ENCODE peak calls at places on chromosomes 11 and 22, in five cellular contexts. One of them, this sample, is unnamed.

GRCh38 chr11:2912498-2912897 is 16.7 kb downstream of the PHLDA2 start:
- DNase-seq in astrocyte of the spinal cord: peak
- DNase-seq in AML-193: no peak
- DNase-seq in thoracic aorta: no peak
- DNase-seq in psoas muscle: no peak
- DNase-seq in this sample: no peak

GRCh38 chr11:64502634-64503033 is 88.4 kb upstream of the SLC22A12 start:
- DNase-seq in astrocyte of the spinal cord: no peak
- DNase-seq in AML-193: no peak
- DNase-seq in thoracic aorta: no peak
- DNase-seq in psoas muscle: no peak
- DNase-seq in this sample: no peak

GRCh38 chr11:4714300-4714699 is 9.7 kb downstream of the MMP26 start:
- DNase-seq in astrocyte of the spinal cord: no peak
- DNase-seq in AML-193: no peak
- DNase-seq in thoracic aorta: no peak
- DNase-seq in psoas muscle: no peak
- DNase-seq in this sample: no peak

GRCh38 chr22:26835929-26836528 is 178.6 kb downstream of the MIAT start:
- DNase-seq in astrocyte of the spinal cord: peak
- DNase-seq in AML-193: peak
- DNase-seq in thoracic aorta: no peak
- DNase-seq in psoas muscle: no peak
- DNase-seq in this sample: peak

GRCh38 chr11:88345949-88346348 is 8.4 kb upstream of the CTSC start:
- DNase-seq in astrocyte of the spinal cord: no peak
- DNase-seq in AML-193: no peak
- DNase-seq in thoracic aorta: no peak
- DNase-seq in psoas muscle: no peak
- DNase-seq in this sample: no peak

GRCh38 chr11:35579557-35580396 is 38.5 kb upstream of the FJX1 start:
- DNase-seq in astrocyte of the spinal cord: peak
- DNase-seq in AML-193: peak
- DNase-seq in thoracic aorta: no peak
- DNase-seq in psoas muscle: no peak
- DNase-seq in this sample: no peak

GRCh38 chr11:727859-728748 is 19.2 kb upstream of the TALDO1 start:
- DNase-seq in astrocyte of the spinal cord: peak
- DNase-seq in AML-193: peak
- DNase-seq in thoracic aorta: peak
- DNase-seq in psoas muscle: peak
- DNase-seq in this sample: peak

GRCh38 chr22:27801616-27802388 is at the start of gene MN1:
- DNase-seq in astrocyte of the spinal cord: peak
- DNase-seq in AML-193: no peak
- DNase-seq in thoracic aorta: no peak
- DNase-seq in psoas muscle: peak
- DNase-seq in this sample: peak

GRCh38 chr11:61075891-61076290 is 26.4 kb upstream of the CD5 start:
- DNase-seq in astrocyte of the spinal cord: peak
- DNase-seq in AML-193: no peak
- DNase-seq in thoracic aorta: no peak
- DNase-seq in psoas muscle: no peak
- DNase-seq in this sample: no peak

GRCh38 chr11:85961930-85962363 is 106.8 kb downstream of the CCDC83 start:
- DNase-seq in astrocyte of the spinal cord: peak
- DNase-seq in AML-193: no peak
- DNase-seq in thoracic aorta: no peak
- DNase-seq in psoas muscle: no peak
- DNase-seq in this sample: no peak

GRCh38 chr11:2694495-2694894 is 5.3 kb downstream of the KCNQ1OT1 start:
- DNase-seq in astrocyte of the spinal cord: no peak
- DNase-seq in AML-193: no peak
- DNase-seq in thoracic aorta: no peak
- DNase-seq in psoas muscle: no peak
- DNase-seq in this sample: no peak

GRCh38 chr22:37088108-37088605 is 21.4 kb downstream of the TMPRSS6 start:
- DNase-seq in astrocyte of the spinal cord: no peak
- DNase-seq in AML-193: no peak
- DNase-seq in thoracic aorta: no peak
- DNase-seq in psoas muscle: no peak
- DNase-seq in this sample: peak

GRCh38 chr11:104442320-104442719 is 278.4 kb upstream of the PDGFD start:
- DNase-seq in astrocyte of the spinal cord: no peak
- DNase-seq in AML-193: peak
- DNase-seq in thoracic aorta: no peak
- DNase-seq in psoas muscle: no peak
- DNase-seq in this sample: no peak

GRCh38 chr22:47159592-47159991 is 397.1 kb downstream of the TBC1D22A start:
- DNase-seq in astrocyte of the spinal cord: no peak
- DNase-seq in AML-193: no peak
- DNase-seq in thoracic aorta: no peak
- DNase-seq in psoas muscle: no peak
- DNase-seq in this sample: no peak

GRCh38 chr11:12556788-12557384 is 117.3 kb upstream of the TEAD1 start:
- DNase-seq in astrocyte of the spinal cord: peak
- DNase-seq in AML-193: no peak
- DNase-seq in thoracic aorta: peak
- DNase-seq in psoas muscle: peak
- DNase-seq in this sample: no peak

GRCh38 chr11:76783294-76783900 is at the start of gene TSKU:
- DNase-seq in astrocyte of the spinal cord: peak
- DNase-seq in AML-193: no peak
- DNase-seq in thoracic aorta: no peak
- DNase-seq in psoas muscle: no peak
- DNase-seq in this sample: peak

GRCh38 chr11:91653091-91653754 is 571.4 kb upstream of the FAT3 start:
- DNase-seq in astrocyte of the spinal cord: peak
- DNase-seq in AML-193: no peak
- DNase-seq in thoracic aorta: no peak
- DNase-seq in psoas muscle: no peak
- DNase-seq in this sample: no peak

GRCh38 chr11:123473941-123474668 is 44.0 kb downstream of the GRAMD1B start:
- DNase-seq in astrocyte of the spinal cord: peak
- DNase-seq in AML-193: no peak
- DNase-seq in thoracic aorta: no peak
- DNase-seq in psoas muscle: no peak
- DNase-seq in this sample: no peak

GRCh38 chr11:47538741-47539575 is 14.0 kb downstream of the CELF1 start:
- DNase-seq in astrocyte of the spinal cord: no peak
- DNase-seq in AML-193: no peak
- DNase-seq in thoracic aorta: no peak
- DNase-seq in psoas muscle: no peak
- DNase-seq in this sample: no peak

GRCh38 chr22:21447694-21448402 is 19.3 kb upstream of the TMEM191C start:
- DNase-seq in astrocyte of the spinal cord: no peak
- DNase-seq in AML-193: no peak
- DNase-seq in thoracic aorta: no peak
- DNase-seq in psoas muscle: peak
- DNase-seq in this sample: no peak

GRCh38 chr11:14529933-14530332 is 9.7 kb upstream of the PSMA1 start:
- DNase-seq in astrocyte of the spinal cord: no peak
- DNase-seq in AML-193: no peak
- DNase-seq in thoracic aorta: no peak
- DNase-seq in psoas muscle: no peak
- DNase-seq in this sample: no peak